ENCODE peak calls at places on chromosome 18, in seven cellular contexts. J, K, F, C, X, L and B are unnamed samples.

GRCh38 chr18:22136395-22136794 is 33.0 kb upstream of the GATA6 start:
- DNase-seq in J (no peak), K (no peak), F (peak), C (no peak), X (no peak), L (no peak), B (no peak)

GRCh38 chr18:42654561-42654960 is 460.9 kb downstream of the RIT2 start:
- DNase-seq in J (no peak), K (no peak), F (no peak), C (no peak), X (no peak), L (no peak), B (no peak)

GRCh38 chr18:14928396-14928795 is 180.4 kb downstream of the ANKRD30B start:
- DNase-seq in J (peak), K (no peak), F (no peak), C (no peak), X (no peak), L (no peak), B (no peak)

GRCh38 chr18:57353940-57354461 is 1.6 kb downstream of the ST8SIA3 start:
- DNase-seq in J (no peak), K (peak), F (peak), C (no peak), X (no peak), L (peak), B (no peak)

GRCh38 chr18:13611058-13611615 is 115.2 kb downstream of the FAM210A start:
- DNase-seq in J (no peak), K (no peak), F (no peak), C (no peak), X (no peak), L (peak), B (no peak)

GRCh38 chr18:80154293-80154692 is 45.2 kb downstream of the ADNP2 start:
- DNase-seq in J (no peak), K (no peak), F (no peak), C (no peak), X (no peak), L (no peak), B (no peak)

GRCh38 chr18:10476430-10476829 is 22.0 kb downstream of the APCDD1 start:
- DNase-seq in J (no peak), K (no peak), F (no peak), C (no peak), X (no peak), L (no peak), B (no peak)

GRCh38 chr18:60202702-60203101 is 169.9 kb downstream of the MC4R start:
- DNase-seq in J (no peak), K (no peak), F (no peak), C (no peak), X (no peak), L (no peak), B (no peak)

GRCh38 chr18:22432672-22433137 is 15.0 kb upstream of the CTAGE1 start:
- DNase-seq in J (peak), K (peak), F (peak), C (peak), X (peak), L (peak), B (no peak)

GRCh38 chr18:56490942-56491341 is 147.4 kb downstream of the TXNL1 start:
- DNase-seq in J (no peak), K (no peak), F (no peak), C (no peak), X (no peak), L (no peak), B (no peak)

DNA sequence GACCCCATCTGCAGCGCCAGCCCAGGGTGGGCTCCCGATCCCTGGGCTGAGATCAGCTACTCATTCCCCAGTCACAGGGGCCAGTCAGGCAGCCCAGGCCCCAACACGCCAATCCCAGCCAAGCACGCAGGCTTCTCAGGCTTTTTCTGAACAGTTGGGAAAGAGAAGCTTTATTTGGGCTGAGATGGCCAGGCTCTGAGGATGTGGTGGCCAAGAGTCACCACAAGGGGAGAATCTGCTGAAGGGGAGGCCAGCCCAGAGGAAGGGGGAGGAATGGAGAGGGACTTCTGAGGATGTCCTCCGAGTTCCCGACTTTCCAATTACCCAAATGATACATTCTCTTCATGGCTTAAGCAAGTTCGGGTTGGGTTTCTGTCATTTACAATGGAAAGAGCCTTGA is 2.8 kb upstream of the DIPK1C start:
- DNase-seq in J (no peak), K (no peak), F (no peak), C (no peak), X (no peak), L (no peak), B (no peak)
- TF ChIP-seq CTCF in J (no peak), K (no peak), F (no peak), C (no peak), X (peak), L (peak), B (no peak)

GRCh38 chr18:35512761-35513160 is 15.0 kb upstream of the INO80C start:
- DNase-seq in J (no peak), K (no peak), F (peak), C (no peak), X (no peak), L (no peak), B (no peak)
- H3K27ac ChIP-seq in J (peak), K (peak), F (no peak), C (no peak), X (no peak), L (no peak), B (no peak)

DNA sequence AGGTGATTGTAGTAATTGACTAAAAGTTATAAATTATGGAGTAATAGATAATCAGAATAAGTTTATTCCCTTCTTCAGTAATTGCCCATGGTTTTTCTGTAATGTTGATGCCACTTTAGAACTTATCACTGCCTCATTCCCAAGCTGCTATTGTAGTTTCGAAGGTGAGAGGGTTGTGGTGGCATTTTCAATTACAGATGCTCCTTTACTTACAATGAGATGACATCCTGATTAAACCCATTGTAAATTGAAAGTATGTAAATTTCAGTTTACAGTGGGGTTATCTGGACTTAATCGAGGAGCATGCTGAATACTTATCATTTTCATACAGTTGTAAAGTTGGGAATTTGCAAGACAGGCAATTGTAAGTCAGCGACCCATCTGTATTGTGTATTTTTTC is 2.9 kb downstream of the NDUFV2 start:
- DNase-seq in J (no peak), K (no peak), F (no peak), C (no peak), X (no peak), L (no peak), B (no peak)
- H3K4me3 ChIP-seq in J (peak), K (peak), F (no peak), C (peak), X (peak), L (peak), B (peak)

GRCh38 chr18:73942956-73943355 is 204.7 kb downstream of the FBXO15 start:
- DNase-seq in J (no peak), K (no peak), F (no peak), C (no peak), X (no peak), L (no peak), B (no peak)
- TF ChIP-seq CTCF in J (no peak), K (no peak), F (no peak), C (no peak), X (no peak), L (no peak), B (no peak)